ENCODE peak calls at places on chromosome 1, in four cellular contexts. E is GM20000; C is stimulated activated CD8-positive, alpha-beta memory T cell treated with anti-CD3 and anti-CD28 coated beads, Interleukin-7, amount 100 ng/mL, for 48 hours; W is iris pigment epithelial cell. L is an unnamed sample.

GRCh38 chr1:147597010-147597409 is 55.7 kb downstream of the BCL9 start:
- DNase-seq in E (no peak), C (no peak), W (no peak), L (no peak)

GRCh38 chr1:62299426-62300200 is 19.6 kb downstream of the KANK4 start:
- DNase-seq in E (no peak), C (no peak), W (no peak), L (no peak)

GRCh38 chr1:30840904-30841598 is 67.5 kb downstream of the SDC3 start:
- DNase-seq in E (no peak), C (no peak), W (no peak), L (peak)

GRCh38 chr1:145918992-145919939 is 749 bp upstream of the PEX11B start:
- DNase-seq in E (peak), C (no peak), W (peak), L (peak)

GRCh38 chr1:48947761-48948537 is 171.3 kb upstream of the BEND5 start:
- DNase-seq in E (no peak), C (no peak), W (no peak), L (peak)

GRCh38 chr1:235818632-235819136 is 48.0 kb downstream of the LYST start:
- DNase-seq in E (no peak), C (no peak), W (no peak), L (no peak)

GRCh38 chr1:67893126-67893495 is 59.8 kb upstream of the GNG12 start:
- DNase-seq in E (no peak), C (no peak), W (no peak), L (peak)

GRCh38 chr1:13617108-13617507 is 33.5 kb downstream of the PDPN start:
- DNase-seq in E (no peak), C (no peak), W (no peak), L (no peak)

GRCh38 chr1:207832796-207833195 is 78.1 kb downstream of the CD34 start:
- DNase-seq in E (no peak), C (no peak), W (no peak), L (no peak)

GRCh38 chr1:83511327-83511726 is 487.6 kb downstream of the TTLL7 start:
- DNase-seq in E (no peak), C (no peak), W (no peak), L (peak)

GRCh38 chr1:88697503-88697902 is 13.4 kb downstream of the PKN2 start:
- DNase-seq in E (no peak), C (no peak), W (peak), L (peak)

GRCh38 chr1:112264553-112264952 is 131.5 kb upstream of the CTTNBP2NL start:
- DNase-seq in E (no peak), C (no peak), W (no peak), L (no peak)

GRCh38 chr1:37242501-37242900 is 208.2 kb upstream of the GRIK3 start:
- DNase-seq in E (no peak), C (no peak), W (no peak), L (no peak)

GRCh38 chr1:150804671-150805070 is 3.4 kb downstream of the CTSK start:
- DNase-seq in E (no peak), C (no peak), W (peak), L (no peak)

GRCh38 chr1:192771341-192771740 is 37.5 kb upstream of the RGS2 start:
- DNase-seq in E (no peak), C (no peak), W (no peak), L (no peak)

GRCh38 chr1:19338323-19338762 is 26.2 kb downstream of the SLC66A1 start:
- DNase-seq in E (no peak), C (no peak), W (no peak), L (no peak)

GRCh38 chr1:234554478-234555311 is 55.3 kb downstream of the IRF2BP2 start:
- DNase-seq in E (no peak), C (no peak), W (no peak), L (no peak)

GRCh38 chr1:202234331-202235002 is 40.9 kb downstream of the LGR6 start:
- DNase-seq in E (no peak), C (no peak), W (peak), L (no peak)

GRCh38 chr1:93715529-93716126 is 34.0 kb upstream of the BCAR3 start:
- DNase-seq in E (peak), C (no peak), W (no peak), L (no peak)

GRCh38 chr1:234613128-234613875 is 3.3 kb upstream of the IRF2BP2 start:
- DNase-seq in E (no peak), C (no peak), W (peak), L (peak)

GRCh38 chr1:36920801-36921405 is 113.4 kb downstream of the GRIK3 start:
- DNase-seq in E (no peak), C (no peak), W (no peak), L (no peak)

GRCh38 chr1:36352910-36353878 is 29.7 kb upstream of the EVA1B start:
- DNase-seq in E (no peak), C (no peak), W (peak), L (peak)

GRCh38 chr1:42211224-42211623 is 46.7 kb upstream of the GUCA2A start:
- DNase-seq in E (no peak), C (no peak), W (no peak), L (no peak)

GRCh38 chr1:113453771-113454083 is 63.4 kb downstream of the MAGI3 start:
- DNase-seq in E (no peak), C (no peak), W (peak), L (no peak)

GRCh38 chr1:174742805-174743653 is 256.7 kb upstream of the CACYBP start:
- DNase-seq in E (no peak), C (no peak), W (peak), L (no peak)

GRCh38 chr1:22290157-22290556 is 147.3 kb upstream of the WNT4 start:
- DNase-seq in E (no peak), C (no peak), W (no peak), L (no peak)

GRCh38 chr1:186497651-186498050 is 36.7 kb upstream of the PDC start:
- DNase-seq in E (no peak), C (no peak), W (no peak), L (no peak)

GRCh38 chr1:149843302-149844041 is 55.9 kb upstream of the BOLA1 start:
- DNase-seq in E (no peak), C (no peak), W (peak), L (no peak)

GRCh38 chr1:6162773-6163172 is 17.3 kb downstream of the CHD5 start:
- DNase-seq in E (no peak), C (no peak), W (no peak), L (no peak)